ENCODE peak calls at places on chromosomes 13 and 19, in seven cellular contexts. A is thoracic aorta, N is fibroblast of lung, T is Peyer's patch, E is GM06990, P is HL-60, I is foreskin fibroblast. S is an unnamed sample.
A peak's percentile ranks its signal among the peaks of the same experiment; 100 is the strongest.

GRCh38 chr19:409006-409514 is at the start of gene C2CD4C:
- DNase-seq in A (no peak), N (no peak), T (peak; percentile 47), E (no peak), P (no peak), I (no peak), S (no peak)

GRCh38 chr19:44530777-44531176 is 1.3 kb upstream of the CEACAM20 start:
- DNase-seq in A (no peak), N (peak; percentile 50), T (no peak), E (no peak), P (peak; percentile 10), I (peak; percentile 2), S (no peak)

GRCh38 chr19:42252365-42253244 is 2.3 kb downstream of the ERF start:
- DNase-seq in A (no peak), N (peak; percentile 65), T (peak; percentile 56), E (peak; percentile 28), P (peak; percentile 62), I (peak; percentile 64), S (no peak)

GRCh38 chr19:48510421-48511268 is 990 bp downstream of the LMTK3 start:
- DNase-seq in A (no peak), N (peak; percentile 33), T (peak; percentile 71), E (peak; percentile 47), P (no peak), I (no peak), S (peak; percentile 81)

GRCh38 chr19:6233051-6233826 is 46.5 kb downstream of the MLLT1 start:
- DNase-seq in A (peak; percentile 50), N (peak; percentile 86), T (peak; percentile 50), E (no peak), P (no peak), I (peak; percentile 20), S (no peak)

GRCh38 chr19:3776479-3777040 is 4.5 kb upstream of the RAX2 start:
- DNase-seq in A (no peak), N (no peak), T (no peak), E (no peak), P (no peak), I (no peak), S (no peak)

GRCh38 chr13:57345526-57345925 is 178.5 kb downstream of the PRR20E start:
- DNase-seq in A (no peak), N (no peak), T (no peak), E (no peak), P (no peak), I (no peak), S (no peak)

GRCh38 chr13:101917475-101917810 is 465.0 kb downstream of the ITGBL1 start:
- DNase-seq in A (no peak), N (no peak), T (no peak), E (no peak), P (no peak), I (no peak), S (no peak)

GRCh38 chr13:42836930-42837329 is 55.5 kb downstream of the FAM216B start:
- DNase-seq in A (no peak), N (peak; percentile 18), T (no peak), E (no peak), P (no peak), I (peak; percentile 74), S (no peak)

GRCh38 chr19:54364775-54365257 is at the start of gene LAIR1:
- DNase-seq in A (no peak), N (no peak), T (no peak), E (peak; percentile 52), P (peak; percentile 94), I (no peak), S (no peak)

GRCh38 chr13:80528733-80529132 is 187.8 kb upstream of the SPRY2 start:
- DNase-seq in A (no peak), N (no peak), T (no peak), E (no peak), P (no peak), I (no peak), S (no peak)

GRCh38 chr13:97568850-97569249 is 134.9 kb downstream of the RAP2A start:
- DNase-seq in A (no peak), N (no peak), T (no peak), E (no peak), P (no peak), I (no peak), S (no peak)

GRCh38 chr19:44876930-44877530 is 14.0 kb upstream of the TOMM40 start:
- DNase-seq in A (no peak), N (peak; percentile 28), T (no peak), E (no peak), P (peak; percentile 79), I (no peak), S (no peak)

GRCh38 chr13:19634129-19634740 is 776 bp downstream of the MPHOSPH8 start:
- DNase-seq in A (no peak), N (peak; percentile 54), T (no peak), E (no peak), P (no peak), I (peak; percentile 37), S (no peak)

GRCh38 chr13:98214008-98214643 is 37.1 kb upstream of the RNF113B start:
- DNase-seq in A (no peak), N (peak; percentile 86), T (no peak), E (no peak), P (no peak), I (no peak), S (no peak)

GRCh38 chr13:111962431-111962891 is 104.5 kb upstream of the SOX1 start:
- DNase-seq in A (no peak), N (no peak), T (peak; percentile 26), E (no peak), P (peak; percentile 8), I (no peak), S (no peak)

GRCh38 chr19:29978139-29978538 is 36.1 kb downstream of the URI1 start:
- DNase-seq in A (no peak), N (no peak), T (no peak), E (no peak), P (no peak), I (no peak), S (peak; percentile 20)

GRCh38 chr13:41835871-41836270 is 125.0 kb downstream of the VWA8 start:
- DNase-seq in A (no peak), N (peak; percentile 62), T (no peak), E (no peak), P (no peak), I (peak; percentile 77), S (no peak)

GRCh38 chr19:41746593-41747227 is 8.6 kb upstream of the CEACAM6 start:
- DNase-seq in A (no peak), N (peak; percentile 36), T (peak; percentile 55), E (no peak), P (peak; percentile 25), I (peak; percentile 23), S (peak; percentile 60)

GRCh38 chr19:6455924-6456323 is 3.7 kb downstream of the SLC25A23 start:
- DNase-seq in A (no peak), N (no peak), T (no peak), E (no peak), P (no peak), I (no peak), S (no peak)

GRCh38 chr13:53150568-53150967 is 122.0 kb downstream of the OLFM4 start:
- DNase-seq in A (no peak), N (no peak), T (no peak), E (no peak), P (no peak), I (no peak), S (no peak)

DNA sequence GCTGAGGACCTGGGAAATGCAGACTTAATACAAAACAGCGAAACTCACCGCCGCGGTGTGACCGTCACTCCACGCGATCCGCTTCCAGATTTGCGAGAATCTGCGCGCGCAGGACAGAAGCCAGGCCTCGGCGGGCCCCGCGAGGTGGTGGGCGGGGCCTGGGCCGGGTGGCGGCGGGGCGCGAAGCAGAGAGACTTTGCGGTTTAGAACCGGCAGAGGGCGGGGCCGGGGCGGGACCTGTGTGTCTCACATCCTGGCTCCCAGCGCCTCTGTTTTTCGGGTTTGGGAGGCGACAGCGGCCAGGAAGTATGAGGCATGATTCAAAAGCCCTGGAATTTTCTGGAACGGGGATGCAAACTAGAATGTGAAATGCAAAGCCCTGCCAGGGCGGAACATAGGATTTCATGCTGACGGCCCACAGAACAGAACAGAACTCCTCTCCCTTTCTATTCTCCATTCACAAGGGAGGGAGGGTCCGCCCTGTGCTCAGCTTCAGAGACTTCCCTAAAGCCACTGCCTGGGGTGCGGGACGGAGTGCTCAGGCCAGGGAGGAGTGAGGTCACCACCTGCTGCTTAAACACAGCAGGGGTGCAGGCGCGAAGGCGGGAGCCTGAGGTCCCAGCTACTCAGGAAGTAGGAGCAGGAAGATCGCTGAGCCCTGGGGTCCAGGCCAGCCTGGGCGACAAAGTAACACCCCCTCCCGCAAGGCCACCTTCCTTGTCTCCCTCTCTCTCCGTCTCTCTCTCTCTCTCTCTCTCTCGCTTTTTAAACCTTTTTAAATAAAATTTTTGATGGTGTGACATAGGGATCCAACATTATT is 44.2 kb downstream of the ZNF611 start:
- DNase-seq in A (peak; percentile 82), N (peak; percentile 96), T (peak; percentile 88), E (peak; percentile 92), P (peak; percentile 66), I (peak; percentile 94), S (peak; percentile 91)
- TF ChIP-seq CTCF in A (peak; percentile 49), N (no peak), T (no peak), E (no peak), P (no peak), I (no peak), S (peak; percentile 3)

DNA sequence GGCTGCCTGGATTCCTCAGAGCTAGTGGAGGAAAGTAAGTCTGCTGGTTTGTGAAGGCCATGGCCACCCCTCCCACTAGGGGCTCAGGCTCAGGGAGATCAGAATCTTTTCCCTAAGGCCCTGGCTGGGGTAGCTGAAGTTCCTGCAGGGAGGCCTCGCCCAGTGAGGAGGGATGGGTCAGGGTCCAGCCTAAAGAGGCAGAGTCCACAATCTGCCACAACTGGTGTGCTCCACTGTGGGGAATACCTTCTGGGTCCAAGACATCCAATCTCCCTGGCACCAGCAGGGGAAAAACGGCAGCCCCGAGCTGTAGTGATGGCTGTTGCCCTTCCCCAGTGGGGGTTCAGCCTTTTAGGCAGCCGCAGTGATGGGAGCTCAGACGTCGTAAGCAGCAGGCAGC is 23.2 kb downstream of the IGFL3 start:
- DNase-seq in A (no peak), N (no peak), T (no peak), E (no peak), P (no peak), I (no peak), S (no peak)
- TF ChIP-seq CTCF in A (no peak), N (no peak), T (no peak), E (no peak), P (no peak), I (no peak), S (no peak)

GRCh38 chr13:61148691-61149332 is 266.8 kb downstream of the PCDH20 start:
- DNase-seq in A (no peak), N (peak; percentile 25), T (no peak), E (no peak), P (no peak), I (no peak), S (no peak)
- TF ChIP-seq CTCF in A (no peak), N (no peak), T (no peak), E (no peak), P (no peak), I (no peak), S (no peak)

GRCh38 chr13:49437705-49438104 is 6.2 kb downstream of the CAB39L start:
- DNase-seq in A (no peak), N (no peak), T (no peak), E (no peak), P (no peak), I (no peak), S (no peak)

GRCh38 chr13:49439609-49440008 is 4.3 kb downstream of the CAB39L start:
- DNase-seq in A (no peak), N (no peak), T (no peak), E (no peak), P (no peak), I (no peak), S (no peak)

GRCh38 chr13:49441312-49441711 is 2.6 kb downstream of the CAB39L start:
- DNase-seq in A (no peak), N (no peak), T (no peak), E (no peak), P (no peak), I (no peak), S (no peak)

GRCh38 chr13:49435992-49436391 is 7.9 kb downstream of the CAB39L start:
- DNase-seq in A (no peak), N (peak; percentile 18), T (no peak), E (no peak), P (no peak), I (no peak), S (no peak)

GRCh38 chr13:49436890-49437289 is 7.0 kb downstream of the CAB39L start:
- DNase-seq in A (no peak), N (peak; percentile 43), T (no peak), E (no peak), P (no peak), I (peak; percentile 44), S (no peak)
- TF ChIP-seq CTCF in A (no peak), N (no peak), T (peak; percentile 21), E (no peak), P (no peak), I (no peak), S (no peak)

S was measured in GM13976.